ENCODE peak calls at places on chromosome 18, in eight cellular contexts. O is NCI-H1105 treated with DMSO at 0.1 percent for 48 hours, A is HuH-7.5, H is NCI-H1092, W is mammary epithelial cell, Z is hepatic stellate cell, R is fibroblast of the aortic adventitia, X is EL. J is an unnamed sample.
A peak's percentile ranks its signal among the peaks of the same experiment; 100 is the strongest.

GRCh38 chr18:48662021-48662661 is 123.3 kb downstream of the CTIF start:
- DNase-seq in O (no peak), A (peak; percentile 65), H (no peak), W (peak; percentile 25), Z (peak; percentile 64), R (peak; percentile 66), X (peak; percentile 68), J (no peak)

GRCh38 chr18:48853588-48853987 is 97.2 kb downstream of the SMAD7 start:
- DNase-seq in O (no peak), A (no peak), H (peak; percentile 28), W (no peak), Z (no peak), R (no peak), X (no peak), J (no peak)

GRCh38 chr18:8912348-8913057 is 190.0 kb upstream of the NDUFV2 start:
- DNase-seq in O (no peak), A (no peak), H (no peak), W (no peak), Z (no peak), R (no peak), X (no peak), J (no peak)

GRCh38 chr18:50099725-50100414 is 95.1 kb downstream of the MYO5B start:
- DNase-seq in O (no peak), A (no peak), H (no peak), W (peak; percentile 98), Z (no peak), R (no peak), X (peak; percentile 66), J (no peak)

GRCh38 chr18:79770501-79770815 is 27.3 kb upstream of the KCNG2 start:
- DNase-seq in O (no peak), A (no peak), H (no peak), W (no peak), Z (no peak), R (no peak), X (no peak), J (no peak)

GRCh38 chr18:34342960-34343359 is 118.2 kb upstream of the NOL4 start:
- DNase-seq in O (no peak), A (no peak), H (no peak), W (peak; percentile 23), Z (peak; percentile 24), R (peak; percentile 40), X (no peak), J (no peak)

GRCh38 chr18:29063346-29063745 is 886.4 kb upstream of the CDH2 start:
- DNase-seq in O (no peak), A (no peak), H (no peak), W (no peak), Z (no peak), R (peak; percentile 57), X (no peak), J (no peak)

GRCh38 chr18:3402962-3403585 is 46.9 kb upstream of the TGIF1 start:
- DNase-seq in O (no peak), A (no peak), H (no peak), W (peak; percentile 42), Z (no peak), R (peak; percentile 52), X (peak; percentile 55), J (no peak)